ENCODE peak calls at places on chromosomes 12 and 14, in eight cellular contexts. C is PC-3, Z is K562, D is AG04450, O is fibroblast of lung, X is endothelial cell of umbilical vein, U is IMR-90, A is PC-9. M is an unnamed sample.
A peak's percentile ranks its signal among the peaks of the same experiment; 100 is the strongest.

GRCh38 chr14:65080954-65081747 is 21.2 kb downstream of the MAX start:
- DNase-seq in Z (no peak), D (no peak), C (no peak), A (no peak), U (peak; percentile 22), X (peak; percentile 11), O (no peak), M (no peak)

GRCh38 chr14:35866595-35867279 is 40.6 kb downstream of the BRMS1L start:
- DNase-seq in Z (no peak), C (no peak), D (no peak), X (no peak), O (no peak), U (no peak), A (no peak), M (peak; percentile 21)

GRCh38 chr12:34290191-34290995 is 268.1 kb downstream of the ALG10 start:
- DNase-seq in C (no peak), D (no peak), A (no peak), Z (no peak), X (no peak), O (no peak), U (no peak), M (no peak)

GRCh38 chr12:61894168-61894567 is 366.0 kb upstream of the USP15 start:
- DNase-seq in O (no peak), Z (no peak), A (no peak), X (no peak), C (no peak), D (no peak), U (no peak), M (no peak)

GRCh38 chr12:71865166-71865713 is 25.7 kb downstream of the TBC1D15 start:
- DNase-seq in A (no peak), Z (no peak), C (peak; percentile 27), O (peak; percentile 82), X (peak; percentile 36), U (peak; percentile 94), D (peak; percentile 70), M (peak; percentile 76)

GRCh38 chr12:87952223-87952622 is 77.0 kb downstream of the C12orf50 start:
- DNase-seq in A (no peak), U (no peak), X (no peak), O (no peak), D (no peak), C (no peak), Z (no peak), M (no peak)

GRCh38 chr12:89236237-89236636 is 116.1 kb downstream of the DUSP6 start:
- DNase-seq in U (peak; percentile 86), D (no peak), A (no peak), C (peak; percentile 75), Z (no peak), X (peak; percentile 82), O (peak; percentile 50), M (peak; percentile 88)

GRCh38 chr14:69360438-69361108 is 37.5 kb downstream of the ERH start:
- DNase-seq in Z (no peak), U (no peak), X (no peak), C (no peak), A (no peak), O (no peak), D (no peak), M (no peak)

GRCh38 chr14:68468437-68469207 is 324.2 kb downstream of the ZFP36L1 start:
- DNase-seq in C (peak; percentile 88), A (peak; percentile 71), U (no peak), Z (no peak), X (peak; percentile 33), O (no peak), D (no peak), M (peak; percentile 95)

GRCh38 chr12:63093711-63094110 is 57.3 kb downstream of the AVPR1A start:
- DNase-seq in O (no peak), Z (no peak), C (peak; percentile 6), X (no peak), D (no peak), U (no peak), A (no peak), M (no peak)

GRCh38 chr12:77439749-77440148 is 374.4 kb upstream of the E2F7 start:
- DNase-seq in O (no peak), U (no peak), D (no peak), A (no peak), Z (no peak), X (no peak), C (no peak), M (no peak)

GRCh38 chr14:61281186-61281676 is at the start of gene TMEM30B:
- DNase-seq in Z (no peak), X (no peak), A (peak; percentile 98), D (no peak), C (peak; percentile 99), U (no peak), O (no peak), M (peak; percentile 94)

GRCh38 chr14:88422919-88423318 is 37.5 kb downstream of the SPATA7 start:
- DNase-seq in C (peak; percentile 79), A (no peak), D (peak; percentile 20), Z (no peak), X (no peak), U (peak; percentile 88), O (peak; percentile 56), M (peak; percentile 95)

GRCh38 chr12:129934977-129935376 is 31.2 kb upstream of the TMEM132D start:
- DNase-seq in Z (no peak), O (no peak), U (no peak), C (no peak), A (no peak), X (no peak), D (no peak), M (no peak)

GRCh38 chr12:125193798-125194562 is 128.7 kb downstream of the AACS start:
- DNase-seq in Z (peak; percentile 25), U (peak; percentile 24), D (no peak), C (peak; percentile 48), A (no peak), X (no peak), O (no peak), M (peak; percentile 32)

GRCh38 chr14:55240526-55241178 is 30.6 kb upstream of the FBXO34 start:
- DNase-seq in A (no peak), U (peak; percentile 89), D (peak; percentile 60), Z (no peak), C (no peak), O (peak; percentile 75), X (no peak), M (no peak)

GRCh38 chr14:94380225-94381148 is 7.9 kb downstream of the SERPINA1 start:
- DNase-seq in X (no peak), U (no peak), A (no peak), C (no peak), O (no peak), Z (no peak), D (no peak), M (peak; percentile 33)

GRCh38 chr12:45231515-45232145 is 15.7 kb downstream of the ANO6 start:
- DNase-seq in Z (no peak), X (peak; percentile 82), O (peak; percentile 87), D (no peak), U (peak; percentile 85), C (peak; percentile 81), A (no peak), M (peak; percentile 73)

GRCh38 chr12:78442454-78442801 is 422.1 kb upstream of the SYT1 start:
- DNase-seq in C (peak; percentile 19), X (no peak), Z (no peak), D (peak; percentile 6), A (no peak), U (peak; percentile 56), O (peak; percentile 78), M (peak; percentile 14)

GRCh38 chr14:74400328-74400727 is 25.7 kb downstream of the SYNDIG1L start:
- DNase-seq in A (no peak), D (no peak), O (peak; percentile 4), Z (peak; percentile 20), U (no peak), X (no peak), C (no peak), M (no peak)

DNA sequence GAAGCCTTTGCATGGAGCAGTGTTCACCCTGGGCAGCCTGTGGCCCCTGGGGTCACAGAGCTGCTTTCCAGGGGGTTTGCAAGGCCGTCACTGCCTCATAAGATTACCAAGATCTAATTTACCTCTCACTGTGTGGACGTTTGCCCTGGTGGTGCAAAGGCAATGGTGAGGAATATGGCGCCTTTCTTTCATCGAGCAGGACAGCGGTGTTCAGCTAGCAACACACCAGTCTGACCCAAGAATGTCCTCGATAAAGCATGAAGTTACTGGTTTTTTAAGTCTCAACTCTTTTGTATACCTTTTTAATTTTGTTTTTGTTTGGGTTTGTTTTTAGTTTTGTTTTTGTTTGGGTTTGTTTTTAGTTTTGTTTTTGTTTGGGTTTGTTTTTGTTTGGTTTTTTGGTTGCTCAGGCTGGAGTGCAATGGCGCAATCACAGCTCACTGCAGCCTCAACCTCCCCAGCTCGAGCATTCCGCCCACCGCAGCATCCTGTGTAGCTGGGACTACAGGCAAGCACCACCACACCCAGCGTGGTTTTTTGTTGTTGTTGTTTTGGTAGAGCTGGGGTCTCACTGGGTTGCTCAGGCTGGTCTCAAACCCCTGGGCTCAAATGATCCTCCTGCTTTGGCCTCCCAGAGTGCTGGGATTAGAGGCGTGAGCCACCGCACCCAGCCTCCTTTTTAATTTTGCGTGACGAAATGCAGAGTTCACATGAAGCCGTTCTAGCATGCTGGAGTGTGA is 57.9 kb downstream of the PPP2R5C start:
- DNase-seq in A (no peak), Z (no peak), X (no peak), U (no peak), D (no peak), O (no peak), C (no peak), M (no peak)
- H3K4me3 ChIP-seq in A (no peak overlapping the region), Z (no peak overlapping the region), X (no peak overlapping the region), U (no peak overlapping the region), D (no peak overlapping the region), O (no peak overlapping the region), C (no peak overlapping the region), M (no peak overlapping the region)

GRCh38 chr14:34064349-34064748 is 113.5 kb upstream of the EGLN3 start:
- DNase-seq in D (no peak), X (no peak), U (peak; percentile 11), C (no peak), A (no peak), Z (no peak), O (peak; percentile 68), M (peak; percentile 57)
- TF ChIP-seq CTCF in D (no peak), X (no peak), U (no peak), C (no peak), A (no peak), Z (no peak), O (no peak), M (no peak)

GRCh38 chr14:101567252-101567651 is 6.0 kb downstream of the DIO3 start:
- DNase-seq in O (no peak), A (no peak), C (no peak), U (no peak), X (no peak), Z (no peak), D (no peak), M (no peak)
- H3K27me3 ChIP-seq in O (peaks cover 19% of the 10 kb centered on the region), A (peaks cover 53% of the 10 kb centered on the region), C (peaks cover 40% of the 10 kb centered on the region), U (peaks cover 54% of the 10 kb centered on the region), X (peaks cover 46% of the 10 kb centered on the region), Z (peaks cover 7% of the 10 kb centered on the region), D (peaks cover 47% of the 10 kb centered on the region), M (peaks cover 33% of the 10 kb centered on the region)

GRCh38 chr12:54489857-54490256 is 7.7 kb upstream of the NCKAP1L start:
- DNase-seq in O (no peak), D (no peak), A (no peak), X (no peak), Z (peak; percentile 29), U (no peak), C (no peak), M (no peak)

GRCh38 chr12:54497883-54498282 is 331 bp downstream of the NCKAP1L start:
- DNase-seq in O (no peak), C (no peak), A (no peak), U (no peak), D (no peak), X (no peak), Z (no peak), M (no peak)

DNA sequence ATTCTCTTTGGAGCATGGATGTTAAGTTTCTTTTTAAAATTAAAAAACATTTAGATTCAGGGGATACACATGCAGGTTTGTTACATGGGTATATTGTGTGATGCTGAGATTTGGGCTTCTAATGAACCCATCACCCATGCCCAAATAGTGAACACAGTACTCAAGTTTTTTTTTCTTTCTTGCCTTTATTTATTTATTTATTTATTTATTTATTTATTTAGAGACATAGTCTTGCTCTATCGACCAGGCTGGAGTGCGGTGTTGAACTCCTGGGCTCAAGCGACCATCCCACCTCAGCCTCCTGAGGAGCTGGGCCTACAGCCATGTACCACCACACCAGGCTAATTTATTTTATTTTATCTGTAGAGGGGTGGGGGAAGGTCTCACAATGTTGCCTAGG is 2.2 kb upstream of the NCKAP1L start:
- DNase-seq in X (no peak), A (no peak), O (no peak), Z (no peak), D (no peak), U (no peak), C (no peak), M (no peak)
- H3K4me3 ChIP-seq in X (no peak overlapping the region), A (no peak overlapping the region), O (no peak overlapping the region), Z (no peak overlapping the region), D (no peak overlapping the region), U (no peak overlapping the region), C (no peak overlapping the region), M (no peak overlapping the region)

M was measured in bronchial epithelial cell.